ENCODE peak calls at places on chromosomes 4 and X, in seven cellular contexts. T is HCT116, H is mammary epithelial cell, A is endothelial cell of umbilical vein, G is neuronal stem cell, Z is OCI-LY7, R is mesenchymal stem cell. O is an unnamed sample.

GRCh38 chrX:15864629-15865028 is 10.0 kb upstream of the AP1S2 start:
- DNase-seq in H (peak), Z (no peak), R (no peak), G (no peak), T (no peak), A (no peak), O (peak)

GRCh38 chrX:40078489-40079288 is 19.1 kb downstream of the BCOR start:
- DNase-seq in R (no peak), H (no peak), Z (no peak), G (no peak), T (no peak), A (no peak), O (peak)

GRCh38 chrX:18026171-18026570 is 165.1 kb upstream of the RAI2 start:
- DNase-seq in R (no peak), H (no peak), G (no peak), Z (no peak), T (no peak), A (no peak), O (no peak)

GRCh38 chr4:73166212-73166611 is 92.4 kb downstream of the ANKRD17 start:
- DNase-seq in G (no peak), T (no peak), R (no peak), Z (no peak), A (no peak), H (no peak), O (no peak)

GRCh38 chr4:34271479-34272355 is 1972.6 kb downstream of the ARAP2 start:
- DNase-seq in R (no peak), Z (no peak), G (no peak), T (no peak), H (peak), A (no peak), O (no peak)

GRCh38 chr4:73894021-73894420 is 24.8 kb downstream of the CXCL1 start:
- DNase-seq in T (no peak), R (peak), Z (no peak), G (no peak), H (no peak), A (no peak), O (peak)

GRCh38 chr4:48275247-48275646 is 5.6 kb upstream of the TEC start:
- DNase-seq in T (peak), G (no peak), Z (peak), A (no peak), H (peak), R (peak), O (no peak)

GRCh38 chrX:109622270-109622669 is 2.7 kb downstream of the KCNE5 start:
- DNase-seq in A (no peak), Z (no peak), H (no peak), R (no peak), G (no peak), T (no peak), O (no peak)

GRCh38 chr4:15754323-15754722 is 23.8 kb upstream of the CD38 start:
- DNase-seq in T (no peak), R (peak), H (no peak), Z (peak), G (no peak), A (peak), O (peak)

GRCh38 chrX:18701621-18702361 is 5.7 kb upstream of the PPEF1 start:
- DNase-seq in A (peak), G (no peak), R (peak), T (no peak), Z (no peak), H (no peak), O (no peak)

GRCh38 chr4:42357325-42357724 is 40.0 kb upstream of the SHISA3 start:
- DNase-seq in H (no peak), A (no peak), R (no peak), G (no peak), T (no peak), Z (no peak), O (no peak)

GRCh38 chr4:180665994-180666818 is 1577.0 kb upstream of the TENM3 start:
- DNase-seq in R (peak), T (peak), H (peak), G (peak), A (no peak), Z (peak), O (peak)

GRCh38 chrX:13759152-13759718 is 24.7 kb downstream of the OFD1 start:
- DNase-seq in A (no peak), G (no peak), Z (peak), H (no peak), T (no peak), R (no peak), O (no peak)

GRCh38 chr4:72430050-72430449 is 139.0 kb downstream of the ADAMTS3 start:
- DNase-seq in R (peak), H (no peak), Z (no peak), G (no peak), A (no peak), T (no peak), O (peak)

GRCh38 chr4:40254961-40255721 is 58.3 kb downstream of the RHOH start:
- DNase-seq in G (no peak), T (peak), R (peak), Z (no peak), A (peak), H (peak), O (peak)

GRCh38 chrX:21972721-21973120 is 32.2 kb downstream of the SMS start:
- DNase-seq in T (no peak), Z (no peak), H (no peak), A (peak), G (no peak), R (peak), O (peak)

GRCh38 chr4:38189445-38189844 is 229.2 kb downstream of the PTTG2 start:
- DNase-seq in G (no peak), A (peak), T (peak), Z (no peak), R (peak), H (peak), O (peak)

GRCh38 chrX:65652098-65652497 is 15.4 kb upstream of the MSN start:
- DNase-seq in G (no peak), A (no peak), Z (no peak), R (no peak), T (no peak), H (no peak), O (no peak)

GRCh38 chr4:125484912-125485311 is 170.2 kb downstream of the FAT4 start:
- DNase-seq in H (no peak), A (no peak), R (no peak), T (no peak), G (no peak), Z (no peak), O (no peak)

GRCh38 chr4:119559044-119559647 is 69.5 kb downstream of the PDE5A start:
- DNase-seq in R (peak), Z (peak), A (peak), G (no peak), H (peak), T (peak), O (peak)

GRCh38 chrX:11321986-11322385 is 28.8 kb downstream of the AMELX start:
- DNase-seq in G (no peak), H (no peak), A (no peak), Z (no peak), T (no peak), R (no peak), O (peak)

DNA sequence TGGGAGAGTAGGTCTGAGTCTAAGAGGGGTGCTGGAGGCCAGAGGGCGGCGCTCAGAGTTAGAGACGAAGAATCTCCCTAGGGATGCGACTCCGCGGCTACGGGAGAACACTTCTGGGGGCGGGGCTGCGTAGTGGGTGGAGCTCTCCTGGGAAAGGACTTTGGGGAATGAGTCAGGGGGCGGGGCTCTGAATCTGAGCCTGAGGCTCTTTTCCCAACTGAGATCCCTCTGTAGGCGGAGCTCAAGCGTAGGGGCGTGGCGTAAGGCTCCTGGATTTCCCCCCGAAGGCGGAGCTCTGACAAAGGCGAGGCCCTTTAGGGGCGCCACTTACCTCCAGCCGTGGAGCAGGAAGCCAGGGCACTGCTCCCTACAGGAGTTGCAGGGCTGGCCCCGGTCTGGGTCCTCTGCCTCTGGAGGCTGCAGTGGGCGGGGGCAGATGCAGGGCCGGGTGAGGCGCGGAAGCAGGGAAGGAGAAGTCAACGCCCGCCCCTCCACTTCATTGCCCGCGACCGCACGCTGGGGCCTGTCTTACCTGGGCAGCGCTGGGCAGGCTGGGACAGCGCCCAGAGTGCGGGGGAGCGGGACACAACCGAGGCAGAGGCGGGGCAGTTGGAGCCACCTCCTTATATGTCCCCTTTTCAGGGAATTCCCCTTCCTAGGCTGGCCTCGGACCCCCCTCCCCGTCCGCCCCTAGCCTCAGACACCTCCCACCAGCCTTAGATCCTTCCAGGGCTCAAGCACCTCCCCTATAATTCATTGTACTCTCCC is 1.7 kb downstream of the PRICKLE3 start:
- DNase-seq in H (peak), G (peak), T (peak), Z (peak), R (peak), A (peak), O (peak)
- H3K4me3 ChIP-seq in H (peak), G (no peak), T (peak), Z (peak), R (peak), A (peak), O (peak)

GRCh38 chr4:26861434-26862186 is 969 bp downstream of the STIM2 start:
- DNase-seq in T (no peak), A (peak), H (peak), Z (peak), G (peak), R (peak), O (peak)

GRCh38 chr4:26860157-26860921 is at the start of gene STIM2:
- DNase-seq in Z (peak), H (peak), G (peak), A (peak), R (peak), T (peak), O (peak)

GRCh38 chr4:26863512-26863911 is 2.9 kb downstream of the STIM2 start:
- DNase-seq in R (no peak), G (no peak), T (no peak), H (peak), Z (no peak), A (peak), O (no peak)

GRCh38 chr4:26860922-26861433 is 337 bp downstream of the STIM2 start:
- DNase-seq in A (no peak), T (no peak), R (no peak), G (peak), Z (peak), H (peak), O (peak)

GRCh38 chr4:26862381-26862915 is 1.8 kb downstream of the STIM2 start:
- DNase-seq in Z (no peak), G (no peak), A (peak), R (peak), H (peak), T (no peak), O (peak)
- H2AFZ ChIP-seq in Z (no peak), G (no peak), A (no peak), R (no peak), H (no peak), T (no peak), O (peak)

GRCh38 chr4:113975578-113975977 is 3.9 kb downstream of the ARSJ start:
- DNase-seq in Z (no peak), G (no peak), T (no peak), R (no peak), H (no peak), A (peak), O (no peak)
- H3K4me3 ChIP-seq in Z (no peak), G (no peak), T (no peak), R (peak), H (peak), A (peak), O (peak)

GRCh38 chrX:24301060-24301459 is 12.8 kb downstream of the SUPT20HL2 start:
- DNase-seq in R (no peak), G (no peak), T (no peak), H (peak), Z (no peak), A (no peak), O (peak)

GRCh38 chrX:24301806-24302205 is 12.1 kb downstream of the SUPT20HL2 start:
- DNase-seq in G (no peak), R (no peak), T (no peak), H (no peak), Z (no peak), A (no peak), O (peak)

GRCh38 chrX:24305905-24306304 is 8.0 kb downstream of the SUPT20HL2 start:
- DNase-seq in H (no peak), R (no peak), Z (no peak), T (no peak), G (no peak), A (no peak), O (no peak)

GRCh38 chrX:24306430-24306829 is 7.4 kb downstream of the SUPT20HL2 start:
- DNase-seq in H (no peak), Z (peak), A (peak), T (no peak), G (no peak), R (no peak), O (no peak)
- H2AFZ ChIP-seq in H (no peak), Z (no peak), A (no peak), T (no peak), G (no peak), R (no peak), O (no peak)

DNA sequence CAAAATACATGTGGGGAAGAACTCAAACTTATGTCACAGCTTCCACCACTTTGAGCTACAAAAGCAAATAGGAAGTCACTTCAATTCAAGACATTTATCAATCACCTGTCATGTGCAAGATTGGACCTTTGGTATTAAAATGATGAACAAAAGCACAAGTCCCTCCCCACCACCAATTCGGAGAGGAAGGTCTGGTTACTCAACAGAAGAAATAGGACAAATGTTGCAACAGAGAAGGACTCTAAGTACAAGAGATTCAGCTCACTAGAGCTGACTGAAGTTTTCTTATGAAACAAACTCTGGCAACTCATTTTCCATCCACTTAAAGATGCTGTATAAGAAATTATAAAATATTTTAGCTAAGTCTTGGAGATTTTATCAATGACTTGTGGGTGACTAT is 16.0 kb upstream of the MMRN1 start:
- DNase-seq in G (no peak), R (no peak), Z (no peak), A (no peak), T (no peak), H (no peak), O (peak)
- H3K4me3 ChIP-seq in G (peak), R (no peak), Z (no peak), A (no peak), T (no peak), H (no peak), O (no peak)

GRCh38 chr4:156596026-156596425 is 375.6 kb downstream of the PDGFC start:
- DNase-seq in G (no peak), R (no peak), A (no peak), T (no peak), H (no peak), Z (no peak), O (no peak)

GRCh38 chr4:156593464-156593863 is 378.1 kb downstream of the PDGFC start:
- DNase-seq in G (no peak), T (no peak), R (no peak), H (no peak), Z (no peak), A (no peak), O (peak)

GRCh38 chr4:156595041-156595440 is 376.6 kb downstream of the PDGFC start:
- DNase-seq in A (no peak), Z (no peak), H (peak), R (no peak), T (no peak), G (no peak), O (no peak)

GRCh38 chr4:156594619-156595018 is 377.0 kb downstream of the PDGFC start:
- DNase-seq in Z (no peak), T (no peak), R (peak), G (no peak), H (peak), A (no peak), O (no peak)

GRCh38 chr4:156598138-156598681 is 373.4 kb downstream of the PDGFC start:
- DNase-seq in A (peak), R (peak), G (no peak), T (no peak), Z (no peak), H (no peak), O (no peak)
- H2AFZ ChIP-seq in A (peak), R (no peak), G (peak), T (no peak), Z (no peak), H (no peak), O (no peak)

GRCh38 chr4:121769341-121769740 is 4.4 kb upstream of the SMIM43 start:
- DNase-seq in A (no peak), R (no peak), T (no peak), G (no peak), Z (no peak), H (no peak), O (no peak)

GRCh38 chr4:121765941-121766538 is 1.1 kb upstream of the SMIM43 start:
- DNase-seq in G (no peak), T (no peak), A (no peak), R (no peak), H (no peak), Z (no peak), O (no peak)

GRCh38 chr4:121764303-121764701 is 662 bp downstream of the SMIM43 start:
- DNase-seq in T (no peak), R (no peak), Z (no peak), A (peak), G (no peak), H (no peak), O (no peak)

GRCh38 chr4:121765368-121765705 is 373 bp upstream of the SMIM43 start:
- DNase-seq in R (no peak), A (peak), Z (no peak), T (no peak), G (no peak), H (no peak), O (no peak)

GRCh38 chr4:121764702-121765367 is at the start of gene SMIM43:
- DNase-seq in G (peak), H (peak), A (peak), T (no peak), R (peak), Z (no peak), O (peak)
- H3K4me3 ChIP-seq in G (peak), H (peak), A (peak), T (no peak), R (peak), Z (no peak), O (peak)

GRCh38 chrX:46912098-46912672 is at the start of gene JADE3:
- DNase-seq in G (peak), A (peak), R (peak), H (peak), T (peak), Z (peak), O (peak)
- H2AFZ ChIP-seq in G (peak), A (peak), R (peak), H (peak), T (peak), Z (peak), O (peak)

GRCh38 chrX:135295944-135296305 is 13.4 kb upstream of the ETDC start:
- DNase-seq in A (no peak), R (no peak), Z (no peak), G (no peak), T (no peak), H (no peak), O (no peak)
- H3K4me3 ChIP-seq in A (no peak), R (peak), Z (no peak), G (peak), T (no peak), H (no peak), O (no peak)

DNA sequence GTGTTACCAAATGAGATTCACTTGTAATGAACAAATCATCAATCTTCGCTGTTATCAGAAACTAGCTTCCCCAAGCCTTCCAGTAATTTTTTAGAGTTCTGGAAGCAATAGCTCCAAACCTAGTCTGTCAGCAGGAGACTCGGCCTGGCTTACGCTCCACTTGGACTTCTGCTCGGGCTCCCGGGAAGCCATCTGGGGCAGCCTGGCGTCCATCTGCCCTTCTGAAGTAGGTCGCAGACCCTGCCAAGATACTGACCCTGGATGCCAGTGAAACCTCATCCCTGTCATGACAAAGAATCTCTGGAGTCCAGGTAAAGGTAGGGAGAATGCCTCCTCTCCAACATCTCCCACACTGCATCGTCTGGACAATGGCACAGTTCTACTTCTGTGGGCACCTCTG is 493.8 kb upstream of the ZFP42 start:
- DNase-seq in Z (no peak), A (no peak), R (no peak), T (no peak), H (no peak), G (no peak), O (no peak)
- H2AFZ ChIP-seq in Z (no peak), A (no peak), R (no peak), T (no peak), H (no peak), G (no peak), O (no peak)